ENCODE peak calls at places on chromosomes 2 and 18, in nine cellular contexts. One of them, this sample, is unnamed.

GRCh38 chr2:119735565-119735964 is 24.2 kb upstream of the PTPN4 start:
- DNase-seq in K562: no peak
- DNase-seq in tibial nerve: no peak
- DNase-seq in A549: no peak
- DNase-seq in HepG2: no peak
- DNase-seq in suprapubic skin: no peak
- DNase-seq in H1: no peak
- DNase-seq in GM12878: no peak
- DNase-seq in sigmoid colon: no peak
- DNase-seq in this sample: no peak

GRCh38 chr2:65287364-65287763 is 59.7 kb downstream of the ACTR2 start:
- DNase-seq in K562: no peak
- DNase-seq in tibial nerve: no peak
- DNase-seq in A549: no peak
- DNase-seq in HepG2: no peak
- DNase-seq in suprapubic skin: no peak
- DNase-seq in H1: no peak
- DNase-seq in GM12878: no peak
- DNase-seq in sigmoid colon: no peak
- DNase-seq in this sample: no peak

GRCh38 chr2:136242687-136243277 is 124.8 kb upstream of the CXCR4 start:
- DNase-seq in K562: no peak
- DNase-seq in tibial nerve: no peak
- DNase-seq in A549: no peak
- DNase-seq in HepG2: no peak
- DNase-seq in suprapubic skin: no peak
- DNase-seq in H1: no peak
- DNase-seq in GM12878: no peak
- DNase-seq in sigmoid colon: no peak
- DNase-seq in this sample: peak

GRCh38 chr2:189046275-189046674 is 72.1 kb downstream of the COL3A1 start:
- DNase-seq in K562: no peak
- DNase-seq in tibial nerve: no peak
- DNase-seq in A549: no peak
- DNase-seq in HepG2: no peak
- DNase-seq in suprapubic skin: no peak
- DNase-seq in H1: no peak
- DNase-seq in GM12878: no peak
- DNase-seq in sigmoid colon: no peak
- DNase-seq in this sample: no peak

GRCh38 chr18:76621782-76622495 is 126.9 kb upstream of the ZNF516 start:
- DNase-seq in K562: no peak
- DNase-seq in tibial nerve: no peak
- DNase-seq in A549: no peak
- DNase-seq in HepG2: no peak
- DNase-seq in suprapubic skin: no peak
- DNase-seq in H1: no peak
- DNase-seq in GM12878: no peak
- DNase-seq in sigmoid colon: no peak
- DNase-seq in this sample: no peak

GRCh38 chr2:143824796-143825195 is 695.1 kb downstream of the ZEB2 start:
- DNase-seq in K562: no peak
- DNase-seq in tibial nerve: no peak
- DNase-seq in A549: no peak
- DNase-seq in HepG2: no peak
- DNase-seq in suprapubic skin: no peak
- DNase-seq in H1: no peak
- DNase-seq in GM12878: no peak
- DNase-seq in sigmoid colon: no peak
- DNase-seq in this sample: no peak

GRCh38 chr2:160658851-160659250 is 165.2 kb upstream of the RBMS1 start:
- DNase-seq in K562: no peak
- DNase-seq in tibial nerve: no peak
- DNase-seq in A549: no peak
- DNase-seq in HepG2: no peak
- DNase-seq in suprapubic skin: no peak
- DNase-seq in H1: no peak
- DNase-seq in GM12878: no peak
- DNase-seq in sigmoid colon: no peak
- DNase-seq in this sample: no peak

GRCh38 chr2:23658466-23658942 is 268.4 kb downstream of the ATAD2B start:
- DNase-seq in K562: peak
- DNase-seq in tibial nerve: no peak
- DNase-seq in A549: no peak
- DNase-seq in HepG2: peak
- DNase-seq in suprapubic skin: no peak
- DNase-seq in H1: no peak
- DNase-seq in GM12878: no peak
- DNase-seq in sigmoid colon: no peak
- DNase-seq in this sample: no peak

GRCh38 chr18:52311331-52311730 is 28.7 kb upstream of the DCC start:
- DNase-seq in K562: no peak
- DNase-seq in tibial nerve: no peak
- DNase-seq in A549: no peak
- DNase-seq in HepG2: no peak
- DNase-seq in suprapubic skin: no peak
- DNase-seq in H1: no peak
- DNase-seq in GM12878: no peak
- DNase-seq in sigmoid colon: no peak
- DNase-seq in this sample: no peak

GRCh38 chr2:55163258-55163657 is 68.8 kb downstream of the CLHC1 start:
- DNase-seq in K562: no peak
- DNase-seq in tibial nerve: no peak
- DNase-seq in A549: no peak
- DNase-seq in HepG2: no peak
- DNase-seq in suprapubic skin: no peak
- DNase-seq in H1: no peak
- DNase-seq in GM12878: no peak
- DNase-seq in sigmoid colon: no peak
- DNase-seq in this sample: no peak

GRCh38 chr18:8084160-8084559 is 517.0 kb downstream of the PTPRM start:
- DNase-seq in K562: peak
- DNase-seq in tibial nerve: no peak
- DNase-seq in A549: peak
- DNase-seq in HepG2: peak
- DNase-seq in suprapubic skin: no peak
- DNase-seq in H1: peak
- DNase-seq in GM12878: no peak
- DNase-seq in sigmoid colon: no peak
- DNase-seq in this sample: no peak

GRCh38 chr2:45993476-45993991 is 303.7 kb upstream of the EPAS1 start:
- DNase-seq in K562: peak
- DNase-seq in tibial nerve: peak
- DNase-seq in A549: peak
- DNase-seq in HepG2: peak
- DNase-seq in suprapubic skin: no peak
- DNase-seq in H1: peak
- DNase-seq in GM12878: peak
- DNase-seq in sigmoid colon: peak
- DNase-seq in this sample: peak

GRCh38 chr2:212520340-212520739 is 18.3 kb downstream of the ERBB4 start:
- DNase-seq in K562: no peak
- DNase-seq in tibial nerve: no peak
- DNase-seq in A549: peak
- DNase-seq in HepG2: peak
- DNase-seq in suprapubic skin: no peak
- DNase-seq in H1: no peak
- DNase-seq in GM12878: no peak
- DNase-seq in sigmoid colon: no peak
- DNase-seq in this sample: no peak

GRCh38 chr2:128321784-128322650 is 3.3 kb upstream of the HS6ST1 start:
- DNase-seq in K562: peak
- DNase-seq in tibial nerve: peak
- DNase-seq in A549: peak
- DNase-seq in HepG2: peak
- DNase-seq in suprapubic skin: peak
- DNase-seq in H1: peak
- DNase-seq in GM12878: no peak
- DNase-seq in sigmoid colon: peak
- DNase-seq in this sample: peak

GRCh38 chr2:145094353-145094752 is 574.4 kb upstream of the ZEB2 start:
- DNase-seq in K562: no peak
- DNase-seq in tibial nerve: no peak
- DNase-seq in A549: no peak
- DNase-seq in HepG2: no peak
- DNase-seq in suprapubic skin: no peak
- DNase-seq in H1: no peak
- DNase-seq in GM12878: no peak
- DNase-seq in sigmoid colon: no peak
- DNase-seq in this sample: no peak
- TF ChIP-seq EP300 in K562: no peak
- TF ChIP-seq EP300 in tibial nerve: no peak
- TF ChIP-seq EP300 in A549: no peak
- TF ChIP-seq EP300 in HepG2: no peak
- TF ChIP-seq EP300 in suprapubic skin: no peak
- TF ChIP-seq EP300 in H1: no peak
- TF ChIP-seq EP300 in GM12878: no peak
- TF ChIP-seq EP300 in sigmoid colon: no peak
- TF ChIP-seq EP300 in this sample: no peak

DNA sequence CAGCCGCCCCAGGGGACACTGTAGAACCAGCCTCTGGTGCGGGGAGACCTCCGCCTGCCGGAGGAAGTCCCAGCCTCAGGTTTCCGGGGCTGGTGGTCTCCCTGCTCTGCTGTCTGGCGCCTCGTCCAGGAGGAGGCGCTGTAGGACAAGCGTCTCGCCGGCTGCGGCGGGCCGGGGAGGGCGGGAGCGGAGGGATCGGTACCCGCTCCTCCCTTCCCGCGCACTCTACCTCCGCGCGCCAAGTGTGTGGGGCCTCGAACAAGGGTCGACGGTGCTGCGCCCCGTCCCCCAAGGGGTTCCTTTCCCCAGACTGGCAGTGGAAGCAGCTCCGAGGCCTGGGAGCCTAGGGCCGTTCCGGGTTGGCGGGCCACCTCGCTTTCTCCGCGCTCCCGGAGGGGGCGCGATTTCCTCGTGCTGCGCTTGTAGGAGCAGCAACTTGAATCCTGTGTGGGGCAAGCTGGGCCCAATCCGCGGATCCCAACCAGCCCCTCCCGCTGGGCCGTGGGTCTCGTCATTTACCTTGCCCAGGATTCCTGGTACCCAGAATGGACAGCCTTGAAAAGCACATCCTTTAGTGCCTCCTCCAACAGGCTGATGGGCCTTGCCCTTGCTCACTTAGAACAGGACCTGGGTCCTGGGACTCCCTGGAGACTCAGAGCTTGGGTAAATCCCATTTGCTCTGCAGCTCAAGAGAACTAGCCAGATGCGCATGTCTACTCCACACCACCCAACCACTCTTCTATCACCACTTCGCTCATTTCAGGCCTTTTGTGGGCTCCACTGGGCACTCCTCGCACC is 10.6 kb upstream of the HOXD4 start:
- DNase-seq in K562: peak
- DNase-seq in tibial nerve: no peak
- DNase-seq in A549: peak
- DNase-seq in HepG2: peak
- DNase-seq in suprapubic skin: peak
- DNase-seq in H1: peak
- DNase-seq in GM12878: peak
- DNase-seq in sigmoid colon: peak
- DNase-seq in this sample: peak
- TF ChIP-seq CTCF in K562: peak
- TF ChIP-seq CTCF in tibial nerve: peak
- TF ChIP-seq CTCF in A549: peak
- TF ChIP-seq CTCF in HepG2: peak
- TF ChIP-seq CTCF in suprapubic skin: peak
- TF ChIP-seq CTCF in H1: peak
- TF ChIP-seq CTCF in GM12878: peak
- TF ChIP-seq CTCF in sigmoid colon: peak
- TF ChIP-seq CTCF in this sample: peak

DNA sequence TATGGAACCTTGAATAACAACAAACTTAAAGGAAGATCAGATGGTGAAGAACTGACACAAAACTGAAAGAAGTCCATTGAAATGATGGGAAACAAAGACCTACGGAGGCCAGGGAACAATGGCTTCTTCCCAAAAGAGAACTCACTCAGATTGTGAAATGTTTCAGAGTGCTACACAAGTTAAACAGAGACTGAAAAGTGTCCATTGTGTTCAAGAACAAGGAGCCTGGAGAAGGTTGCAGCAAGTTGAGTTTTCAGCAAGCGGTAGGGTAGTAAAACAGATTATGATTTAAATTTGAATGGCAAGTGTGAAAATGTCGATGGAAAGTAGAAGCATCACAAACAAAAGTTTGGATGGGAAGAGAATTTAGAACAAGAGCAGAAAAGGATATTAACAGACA is 700.1 kb upstream of the NXPH2 start:
- DNase-seq in K562: no peak
- DNase-seq in tibial nerve: no peak
- DNase-seq in A549: no peak
- DNase-seq in HepG2: no peak
- DNase-seq in suprapubic skin: no peak
- DNase-seq in H1: no peak
- DNase-seq in GM12878: no peak
- DNase-seq in sigmoid colon: no peak
- DNase-seq in this sample: no peak
- TF ChIP-seq EP300 in K562: no peak
- TF ChIP-seq EP300 in tibial nerve: no peak
- TF ChIP-seq EP300 in A549: no peak
- TF ChIP-seq EP300 in HepG2: no peak
- TF ChIP-seq EP300 in suprapubic skin: no peak
- TF ChIP-seq EP300 in H1: no peak
- TF ChIP-seq EP300 in GM12878: no peak
- TF ChIP-seq EP300 in sigmoid colon: no peak
- TF ChIP-seq EP300 in this sample: no peak

DNA sequence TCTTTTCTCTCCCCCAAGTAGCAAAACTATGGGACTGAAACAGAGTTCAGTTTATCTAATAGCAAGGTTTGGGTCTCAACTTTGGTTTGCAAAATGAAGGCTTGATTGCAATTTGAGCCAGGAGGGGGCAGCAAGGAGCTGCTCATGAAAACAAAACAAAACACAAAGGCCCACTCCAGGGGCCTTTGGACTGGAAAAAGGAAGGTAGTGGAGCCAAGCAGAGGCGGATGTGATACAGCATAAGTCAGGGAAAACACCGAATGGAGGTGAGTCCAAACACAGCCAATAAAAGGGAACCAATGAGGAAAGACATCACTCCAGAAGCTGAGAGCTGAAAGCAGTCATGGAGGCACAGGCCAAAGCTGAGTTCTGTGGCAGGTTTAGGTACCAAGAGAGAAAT is 799.7 kb upstream of the ACVR2A start:
- DNase-seq in K562: peak
- DNase-seq in tibial nerve: peak
- DNase-seq in A549: peak
- DNase-seq in HepG2: peak
- DNase-seq in suprapubic skin: no peak
- DNase-seq in H1: peak
- DNase-seq in GM12878: peak
- DNase-seq in sigmoid colon: no peak
- DNase-seq in this sample: peak
- TF ChIP-seq CTCF in K562: peak
- TF ChIP-seq CTCF in tibial nerve: peak
- TF ChIP-seq CTCF in A549: peak
- TF ChIP-seq CTCF in HepG2: peak
- TF ChIP-seq CTCF in suprapubic skin: peak
- TF ChIP-seq CTCF in H1: peak
- TF ChIP-seq CTCF in GM12878: peak
- TF ChIP-seq CTCF in sigmoid colon: no peak
- TF ChIP-seq CTCF in this sample: peak